ENCODE peak calls at places on chromosomes 1 and 21, in seven cellular contexts. V is adipocyte, B is GDM1, Y is amniotic stem cell, O is dermis blood vessel endothelial cell, G is pons, M is NCI-H1930. J is an unnamed sample.

GRCh38 chr1:3403388-3404179 is 50.9 kb upstream of the ARHGEF16 start:
- DNase-seq in V (no peak), B (no peak), Y (no peak), O (no peak), G (no peak), M (no peak), J (no peak)

GRCh38 chr1:102799496-102799895 is 308.8 kb downstream of the COL11A1 start:
- DNase-seq in V (peak), B (no peak), Y (no peak), O (no peak), G (no peak), M (no peak), J (no peak)

GRCh38 chr1:45787905-45788304 is 15.5 kb upstream of the MAST2 start:
- DNase-seq in V (no peak), B (peak), Y (no peak), O (no peak), G (peak), M (no peak), J (peak)

GRCh38 chr1:182588460-182589396 is at the start of gene RNASEL:
- DNase-seq in V (peak), B (peak), Y (peak), O (peak), G (peak), M (no peak), J (peak)

GRCh38 chr1:109757936-109758786 is 5.6 kb downstream of the EPS8L3 start:
- DNase-seq in V (no peak), B (no peak), Y (no peak), O (no peak), G (no peak), M (no peak), J (no peak)

GRCh38 chr21:25938673-25939395 is 204.1 kb downstream of the GABPA start:
- DNase-seq in V (no peak), B (no peak), Y (no peak), O (peak), G (peak), M (no peak), J (no peak)

GRCh38 chr1:248811514-248812490 is 13.9 kb downstream of the SH3BP5L start:
- DNase-seq in V (no peak), B (no peak), Y (no peak), O (no peak), G (no peak), M (no peak), J (no peak)

GRCh38 chr21:43306911-43307676 is 119.8 kb downstream of the SIK1 start:
- DNase-seq in V (peak), B (no peak), Y (no peak), O (peak), G (no peak), M (no peak), J (no peak)

GRCh38 chr1:234111458-234112142 is 207.1 kb downstream of the SLC35F3 start:
- DNase-seq in V (peak), B (no peak), Y (no peak), O (peak), G (peak), M (no peak), J (no peak)

GRCh38 chr1:35557118-35557610 is at the start of gene KIAA0319L:
- DNase-seq in V (peak), B (no peak), Y (peak), O (peak), G (peak), M (peak), J (peak)

GRCh38 chr1:234699795-234700665 is 90.1 kb upstream of the IRF2BP2 start:
- DNase-seq in V (peak), B (no peak), Y (no peak), O (peak), G (no peak), M (no peak), J (no peak)

GRCh38 chr1:36583980-36584805 is 101.5 kb upstream of the CSF3R start:
- DNase-seq in V (no peak), B (no peak), Y (no peak), O (no peak), G (no peak), M (no peak), J (no peak)

GRCh38 chr1:170370087-170370486 is 161.9 kb upstream of the GORAB start:
- DNase-seq in V (no peak), B (no peak), Y (no peak), O (no peak), G (no peak), M (no peak), J (no peak)